ENCODE peak calls at places on chromosomes 13 and 19, in ten cellular contexts. R is aorta; S is OCI-LY7; Z is heart left ventricle; E is astrocyte; F is left ventricle myocardium inferior; I is right lobe of liver; N is HepG2; Q is CD4-positive, CD25-positive, alpha-beta regulatory T cell; W is PC-3. Y is an unnamed sample.

GRCh38 chr13:48443442-48444208 is 30.7 kb upstream of the LPAR6 start:
- DNase-seq in R (no peak), S (no peak), Z (no peak), E (no peak), F (no peak), I (no peak), N (no peak), Q (peak; percentile 45), W (no peak), Y (no peak)

GRCh38 chr13:113305208-113305607 is 8.2 kb downstream of the LAMP1 start:
- DNase-seq in R (no peak), S (no peak), Z (no peak), E (peak; percentile 73), F (no peak), I (no peak), N (no peak), Q (no peak), W (no peak), Y (no peak)

GRCh38 chr19:42601811-42602443 is 7.2 kb upstream of the CEACAM8 start:
- DNase-seq in R (no peak), S (peak; percentile 13), Z (no peak), E (peak; percentile 11), F (no peak), I (no peak), N (peak; percentile 9), Q (peak; percentile 13), W (peak; percentile 44), Y (no peak)

GRCh38 chr13:113608967-113609533 is 24.5 kb downstream of the TFDP1 start:
- DNase-seq in R (no peak), S (no peak), Z (no peak), E (no peak), F (no peak), I (no peak), N (no peak), Q (no peak), W (no peak), Y (no peak)

GRCh38 chr13:75643182-75643581 is 7.1 kb downstream of the LMO7 start:
- DNase-seq in R (no peak), S (no peak), Z (no peak), E (no peak), F (no peak), I (no peak), N (no peak), Q (no peak), W (no peak), Y (no peak)

GRCh38 chr13:43397110-43397509 is 373.7 kb downstream of the DNAJC15 start:
- DNase-seq in R (no peak), S (no peak), Z (no peak), E (peak; percentile 9), F (no peak), I (no peak), N (no peak), Q (no peak), W (no peak), Y (no peak)

GRCh38 chr13:75960538-75960994 is 324.4 kb downstream of the LMO7 start:
- DNase-seq in R (no peak), S (no peak), Z (no peak), E (no peak), F (no peak), I (no peak), N (no peak), Q (no peak), W (no peak), Y (no peak)

GRCh38 chr13:51584731-51585191 is 499 bp downstream of the WDFY2 start:
- DNase-seq in R (peak; percentile 76), S (peak; percentile 85), Z (no peak), E (peak; percentile 34), F (peak; percentile 49), I (peak; percentile 88), N (peak; percentile 64), Q (peak; percentile 84), W (peak; percentile 48), Y (no peak)

GRCh38 chr13:59332966-59333365 is 830.8 kb downstream of the DIAPH3 start:
- DNase-seq in R (no peak), S (no peak), Z (no peak), E (no peak), F (no peak), I (no peak), N (no peak), Q (no peak), W (no peak), Y (no peak)
- H3K27ac ChIP-seq in R (no peak overlapping the region), S (no peak overlapping the region), Z (no peak overlapping the region), E (no peak overlapping the region), F (no peak overlapping the region), I (no peak overlapping the region), N (no peak overlapping the region), Q (no peak overlapping the region), W (no peak overlapping the region), Y (no peak overlapping the region)

DNA sequence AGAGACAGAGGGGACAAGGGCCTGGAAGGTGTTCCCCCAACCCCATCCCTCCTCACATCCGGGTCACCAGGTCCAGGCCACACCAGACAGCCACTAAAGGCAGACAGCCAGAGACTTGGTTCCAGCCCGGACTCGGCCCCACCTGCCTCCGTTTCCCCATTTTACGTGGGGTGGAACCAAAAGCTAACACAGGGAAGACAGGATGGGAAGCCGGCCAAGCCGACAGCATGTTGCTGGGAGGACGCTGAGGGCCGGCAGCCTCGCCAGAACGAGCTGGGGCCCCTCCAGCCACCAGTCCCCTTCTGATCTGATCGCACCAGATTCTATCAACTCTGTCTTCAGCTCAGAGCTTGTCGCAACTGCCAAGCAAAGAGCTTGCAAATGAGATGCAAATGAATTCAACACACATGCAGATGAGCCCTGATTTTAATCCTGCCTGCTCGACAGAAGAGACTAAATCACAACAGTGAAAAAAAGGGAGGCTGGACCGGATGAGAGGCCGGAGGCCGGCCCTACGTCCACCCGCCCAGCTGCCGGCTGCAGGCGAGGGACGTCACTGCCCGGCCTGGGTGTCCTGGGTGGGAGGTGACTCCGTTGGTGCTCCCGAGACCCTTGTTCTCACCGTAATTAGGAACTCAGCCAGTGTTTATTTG is 17.5 kb upstream of the SHC2 start:
- DNase-seq in R (no peak), S (no peak), Z (no peak), E (no peak), F (no peak), I (no peak), N (no peak), Q (no peak), W (no peak), Y (no peak)
- H3K4me3 ChIP-seq in R (no peak overlapping the region), S (no peak overlapping the region), Z (no peak overlapping the region), E (no peak overlapping the region), F (no peak overlapping the region), I (no peak overlapping the region), N (no peak overlapping the region), Q (no peak overlapping the region), W (no peak overlapping the region), Y (no peak overlapping the region)

DNA sequence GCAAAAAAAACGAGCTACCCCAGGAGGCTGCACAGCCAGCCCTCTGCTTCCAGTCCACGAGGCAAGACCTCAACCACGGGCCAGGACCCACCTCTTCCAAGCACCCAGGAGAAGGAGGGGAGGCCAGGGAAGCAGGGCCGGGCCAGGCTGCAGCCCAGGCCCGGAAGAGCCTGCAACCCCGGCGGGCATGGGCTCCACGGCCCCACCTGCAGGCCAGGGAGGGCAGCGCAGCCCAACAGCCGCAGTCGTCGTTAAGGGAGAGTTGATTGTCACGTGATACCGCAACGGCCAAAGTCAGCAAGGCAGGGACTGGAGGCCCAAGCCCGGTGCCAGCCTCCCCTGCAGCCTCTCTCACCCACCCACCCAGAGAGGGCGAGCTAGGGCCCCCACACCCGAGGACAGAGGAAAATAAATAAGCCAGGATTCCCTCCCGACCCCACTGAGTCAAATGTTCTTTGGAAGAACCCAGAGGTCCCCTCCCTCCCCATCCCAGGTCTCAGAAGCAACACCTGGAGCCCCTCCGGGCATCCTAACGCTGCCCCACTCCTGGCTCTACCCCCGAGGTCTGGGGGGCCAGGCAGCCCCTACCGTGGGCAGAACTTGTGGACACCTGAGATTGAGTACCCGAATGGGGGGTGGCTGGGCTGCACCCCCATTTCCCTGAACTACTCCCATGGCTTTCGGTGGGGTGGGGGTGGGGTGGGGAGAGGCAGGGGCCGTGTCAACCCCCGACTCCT is 5.2 kb upstream of the REXO1 start:
- DNase-seq in R (peak; percentile 86), S (peak; percentile 87), Z (peak; percentile 80), E (no peak), F (peak; percentile 79), I (peak; percentile 90), N (peak; percentile 76), Q (peak; percentile 90), W (peak; percentile 71), Y (peak; percentile 72)
- H3K4me1 ChIP-seq in R (no peaks in the 10 kb centered on the region), S (peaks cover 64% of the 10 kb centered on the region), Z (peaks cover 8% of the 10 kb centered on the region), E (peaks cover 30% of the 10 kb centered on the region), F (peaks cover 67% of the 10 kb centered on the region), I (no peaks in the 10 kb centered on the region), N (peaks cover 31% of the 10 kb centered on the region), Q (peaks cover 78% of the 10 kb centered on the region), W (peaks cover 8% of the 10 kb centered on the region), Y (peaks cover 28% of the 10 kb centered on the region)

GRCh38 chr13:45781553-45782326 is 69.8 kb downstream of the SIAH3 start:
- DNase-seq in R (no peak), S (no peak), Z (peak; percentile 82), E (peak; percentile 17), F (peak; percentile 75), I (no peak), N (no peak), Q (no peak), W (peak; percentile 2), Y (peak; percentile 17)
- H3K27ac ChIP-seq in R (no peak overlapping the region), S (no peak overlapping the region), Z (no peak overlapping the region), E (no peak overlapping the region), F (peak overlapping the region; percentile 45), I (no peak overlapping the region), N (no peak overlapping the region), Q (no peak overlapping the region), W (no peak overlapping the region), Y (no peak overlapping the region)

GRCh38 chr19:54096642-54097106 is 3.9 kb downstream of the OSCAR start:
- DNase-seq in R (peak; percentile 61), S (peak; percentile 67), Z (no peak), E (peak; percentile 42), F (no peak), I (peak; percentile 58), N (no peak), Q (peak; percentile 54), W (peak; percentile 25), Y (no peak)
- H3K4me3 ChIP-seq in R (no peak overlapping the region), S (peak overlapping the region; percentile 45), Z (peak overlapping the region; percentile 32), E (no peak overlapping the region), F (peak overlapping the region; percentile 25), I (no peak overlapping the region), N (peak overlapping the region; percentile 66), Q (no peak overlapping the region), W (peak overlapping the region; percentile 53), Y (no peak overlapping the region)

GRCh38 chr13:71874490-71874889 is 7.5 kb upstream of the DACH1 start:
- DNase-seq in R (no peak), S (no peak), Z (no peak), E (no peak), F (no peak), I (no peak), N (no peak), Q (no peak), W (no peak), Y (no peak)
- H3K4me1 ChIP-seq in R (no peaks in the 10 kb centered on the region), S (no peaks in the 10 kb centered on the region), Z (no peaks in the 10 kb centered on the region), E (no peaks in the 10 kb centered on the region), F (peaks cover 4% of the 10 kb centered on the region), I (no peaks in the 10 kb centered on the region), N (no peaks in the 10 kb centered on the region), Q (no peaks in the 10 kb centered on the region), W (no peaks in the 10 kb centered on the region), Y (no peaks in the 10 kb centered on the region)

Y was measured in naive thymus-derived CD4-positive, alpha-beta T cell.